ENCODE peak calls at places on chromosomes 11 and 22, in four cellular contexts. L is trophoblast cell, K is ovary, G is upper lobe of left lung. I is an unnamed sample.
A peak's percentile ranks its signal among the peaks of the same experiment; 100 is the strongest.

GRCh38 chr22:19612866-19613572 is 88.8 kb upstream of the CLDN5 start:
- DNase-seq in K (no peak), L (no peak), G (no peak), I (no peak)

GRCh38 chr11:81963018-81963417 is 770.6 kb downstream of the FAM181B start:
- DNase-seq in G (no peak), K (no peak), L (peak; percentile 18), I (no peak)

GRCh38 chr11:47003180-47003877 is 66.8 kb downstream of the CSTPP1 start:
- DNase-seq in K (no peak), G (no peak), L (no peak), I (no peak)

GRCh38 chr11:2725367-2726300 is 25.8 kb upstream of the KCNQ1OT1 start:
- DNase-seq in G (no peak), L (no peak), K (peak; percentile 91), I (no peak)

GRCh38 chr22:41963453-41964105 is 5.7 kb upstream of the SEPTIN3 start:
- DNase-seq in L (no peak), K (no peak), G (peak; percentile 72), I (no peak)

GRCh38 chr11:121559812-121560211 is 107.0 kb upstream of the SORL1-AS1 start:
- DNase-seq in G (no peak), K (no peak), L (no peak), I (no peak)

GRCh38 chr11:122721964-122722266 is 66.4 kb downstream of the UBASH3B start:
- DNase-seq in K (no peak), G (no peak), L (peak; percentile 85), I (no peak)

GRCh38 chr11:110337570-110338193 is 41.3 kb upstream of the RDX start:
- DNase-seq in L (peak; percentile 97), K (no peak), G (no peak), I (no peak)

GRCh38 chr11:102341844-102342318 is 5.1 kb upstream of the BIRC2 start:
- DNase-seq in K (peak; percentile 51), G (peak; percentile 76), L (peak; percentile 90), I (peak; percentile 68)

GRCh38 chr11:33620423-33621120 is 80.1 kb downstream of the C11orf91 start:
- DNase-seq in L (no peak), K (no peak), G (no peak), I (no peak)

GRCh38 chr11:15871904-15872303 is 484.4 kb downstream of the SOX6 start:
- DNase-seq in G (no peak), K (no peak), L (no peak), I (no peak)

GRCh38 chr11:133906241-133906640 is 50.5 kb downstream of the IGSF9B start:
- DNase-seq in K (no peak), L (no peak), G (no peak), I (peak; percentile 27)

GRCh38 chr11:17601206-17602075 is 54.4 kb downstream of the OTOG start:
- DNase-seq in K (no peak), G (no peak), L (no peak), I (no peak)

GRCh38 chr11:16831281-16832192 is 93.1 kb downstream of the C11orf58 start:
- DNase-seq in K (no peak), L (peak; percentile 36), G (no peak), I (no peak)

GRCh38 chr22:41397143-41397811 is 15.5 kb downstream of the TEF start:
- DNase-seq in K (no peak), G (no peak), L (no peak), I (no peak)

GRCh38 chr22:44204937-44205712 is 24.4 kb downstream of the PARVG start:
- DNase-seq in K (no peak), L (no peak), G (no peak), I (no peak)

GRCh38 chr11:60757231-60757800 is 649 bp downstream of the MS4A15 start:
- DNase-seq in K (no peak), G (no peak), L (no peak), I (no peak)

GRCh38 chr11:132427611-132428010 is 1057.2 kb downstream of the NTM start:
- DNase-seq in K (no peak), G (no peak), L (no peak), I (no peak)

GRCh38 chr11:47599821-47600377 is 5.7 kb upstream of the C1QTNF4 start:
- DNase-seq in L (no peak), K (no peak), G (no peak), I (no peak)

GRCh38 chr11:62889484-62890437 is 9.1 kb downstream of the SLC3A2 start:
- DNase-seq in K (no peak), G (no peak), L (peak; percentile 58), I (no peak)

GRCh38 chr22:17131686-17132085 is 10.5 kb upstream of the TMEM121B start:
- DNase-seq in L (peak; percentile 79), K (no peak), G (no peak), I (no peak)

GRCh38 chr11:125995313-125995712 is 49.5 kb downstream of the VSIG10L2 start:
- DNase-seq in K (no peak), G (no peak), L (no peak), I (no peak)

GRCh38 chr11:115304774-115305472 is 199.3 kb downstream of the CADM1 start:
- DNase-seq in K (no peak), G (no peak), L (no peak), I (no peak)

GRCh38 chr11:122634507-122634906 is 21.0 kb upstream of the UBASH3B start:
- DNase-seq in K (no peak), G (peak; percentile 29), L (peak; percentile 72), I (no peak)

GRCh38 chr22:49351761-49352221 is 475.9 kb downstream of the BRD1 start:
- DNase-seq in L (no peak), K (no peak), G (no peak), I (peak; percentile 48)

DNA sequence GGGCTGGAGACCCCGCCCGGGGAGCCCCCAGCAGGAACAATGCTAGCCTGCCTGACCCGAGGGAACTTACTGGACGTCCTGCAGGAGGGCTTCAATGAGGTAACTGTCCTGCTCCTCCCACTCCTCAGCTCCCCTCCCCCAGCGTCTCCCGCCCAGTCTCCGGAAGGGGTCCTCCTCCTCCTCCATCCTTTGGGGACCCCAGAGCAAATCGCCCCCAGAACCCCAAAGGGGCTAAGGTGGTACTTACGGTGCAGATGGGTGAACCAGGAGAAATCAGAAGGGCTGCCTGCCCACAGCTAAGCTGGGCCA is 272 bp downstream of the DIXDC1 start:
- DNase-seq in K (no peak), G (no peak), L (no peak), I (no peak)
- H3K27ac ChIP-seq in K (peak overlapping the region; percentile 58), G (peak overlapping the region; percentile 15), L (no peak overlapping the region), I (peak overlapping the region; percentile 70)

GRCh38 chr11:45848654-45849081 is 1.4 kb downstream of the CRY2 start:
- DNase-seq in L (no peak), G (peak; percentile 67), K (no peak), I (peak; percentile 58)
- H3K27ac ChIP-seq in L (no peak overlapping the region), G (peak overlapping the region; percentile 99), K (peak overlapping the region; percentile 88), I (peak overlapping the region; percentile 96)

GRCh38 chr22:30426395-30427353 is 1.1 kb downstream of the MTFP1 start:
- DNase-seq in K (peak; percentile 75), L (peak; percentile 89), G (peak; percentile 93), I (peak; percentile 83)
- H3K27ac ChIP-seq in K (peak overlapping the region; percentile 85), L (no peak overlapping the region), G (peak overlapping the region; percentile 81), I (peak overlapping the region; percentile 80)

DNA sequence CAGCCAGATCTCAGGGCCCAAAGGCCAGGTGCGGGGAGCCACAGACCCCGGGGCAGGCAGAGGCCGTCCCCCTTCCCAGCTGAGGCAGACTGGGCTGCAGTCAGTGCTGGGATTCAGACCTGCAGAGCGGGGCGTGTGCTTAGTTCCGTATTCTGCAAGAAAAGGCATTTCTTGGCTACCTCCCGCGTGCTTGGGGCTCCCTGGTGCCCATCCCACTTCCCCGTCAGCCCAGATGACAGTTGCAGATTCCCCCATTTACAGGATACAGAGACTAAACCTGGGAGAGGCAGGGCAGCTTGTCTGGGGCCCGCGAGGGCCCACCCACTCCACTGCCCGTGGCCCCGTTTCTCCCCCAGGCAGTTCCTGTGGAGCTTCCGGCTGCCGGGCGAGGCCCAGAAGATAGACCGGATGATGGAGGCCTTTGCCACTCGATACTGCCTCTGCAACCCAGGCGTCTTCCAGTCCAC is 18.3 kb downstream of the CYTH4 start:
- DNase-seq in K (no peak), L (no peak), G (peak; percentile 59), I (no peak)
- H3K27ac ChIP-seq in K (no peak overlapping the region), L (no peak overlapping the region), G (peak overlapping the region; percentile 41), I (no peak overlapping the region)

GRCh38 chr11:69654660-69655478 is 13.9 kb downstream of the CCND1 start:
- DNase-seq in G (no peak), K (peak; percentile 29), L (no peak), I (no peak)
- H3K27ac ChIP-seq in G (no peak overlapping the region), K (no peak overlapping the region), L (no peak overlapping the region), I (peak overlapping the region; percentile 87)

DNA sequence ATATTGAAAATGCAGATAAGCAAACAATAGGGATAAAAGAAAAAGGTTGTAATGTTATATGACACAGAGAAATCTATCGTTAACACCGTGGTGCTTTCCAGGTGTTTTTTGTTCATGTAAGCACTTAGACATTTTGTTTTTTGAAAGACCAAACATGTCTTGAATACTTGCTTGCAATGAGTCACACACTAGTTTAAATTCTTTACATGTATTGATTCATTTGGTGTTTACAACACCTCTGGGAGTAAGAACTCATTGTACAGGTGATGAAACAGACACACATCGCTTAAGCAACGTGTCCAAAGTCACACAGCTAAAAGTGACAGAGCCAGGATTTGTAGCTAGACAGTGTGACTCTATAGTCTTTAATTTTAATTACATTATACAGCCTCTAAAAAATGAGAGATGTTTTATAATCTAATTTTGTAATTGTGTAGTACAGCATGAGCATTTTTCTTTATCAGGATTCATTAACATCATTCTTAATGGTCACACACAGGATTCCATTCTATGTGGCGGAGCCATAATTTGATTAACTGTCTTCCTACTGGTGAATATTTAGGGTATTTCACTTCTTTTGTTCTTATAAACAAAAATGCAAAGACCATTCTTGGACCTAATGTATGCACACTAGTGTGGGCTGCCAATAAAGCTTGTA is 148.9 kb downstream of the DBX1 start:
- DNase-seq in L (peak; percentile 90), G (no peak), K (no peak), I (no peak)
- H3K27ac ChIP-seq in L (no peak overlapping the region), G (no peak overlapping the region), K (no peak overlapping the region), I (no peak overlapping the region)

GRCh38 chr22:45962431-45962712 is 14.6 kb downstream of the WNT7B start:
- DNase-seq in G (no peak), L (no peak), K (no peak), I (no peak)
- H3K27ac ChIP-seq in G (no peak overlapping the region), L (no peak overlapping the region), K (no peak overlapping the region), I (no peak overlapping the region)

GRCh38 chr11:73388241-73389133 is 12.3 kb downstream of the RELT start:
- DNase-seq in G (peak; percentile 82), K (no peak), L (no peak), I (no peak)
- H3K27ac ChIP-seq in G (peak overlapping the region; percentile 73), K (no peak overlapping the region), L (no peak overlapping the region), I (no peak overlapping the region)

I was measured in breast epithelium.